ENCODE peak calls at places on chromosome 19, in six cellular contexts. M is activated CD4-positive, alpha-beta T cell treated with anti-CD3 and anti-CD28 coated beads, Interleukin-2, amount 50 U/mL, for 4 hours; P is choroid plexus epithelial cell; E is ecto neural progenitor cell; I is nephron progenitor cell; W is stimulated activated CD4-positive, alpha-beta T cell treated with anti-CD3 and anti-CD28 coated beads, Interleukin-1b, Interleukin-23, amount 100 ng/mL, for 24 hours. F is an unnamed sample.

GRCh38 chr19:41225238-41226052 is 6.4 kb downstream of the AXL start:
- DNase-seq in I (no peak), P (peak; percentile 96), W (peak; percentile 43), M (peak; percentile 43), E (no peak), F (no peak)

GRCh38 chr19:8370176-8371010 is 6.4 kb downstream of the ANGPTL4 start:
- DNase-seq in W (no peak), M (no peak), E (no peak), P (peak; percentile 49), I (no peak), F (no peak)

GRCh38 chr19:956747-957451 is 27.2 kb upstream of the WDR18 start:
- DNase-seq in I (no peak), E (peak; percentile 83), M (no peak), P (peak; percentile 36), W (no peak), F (no peak)

GRCh38 chr19:20287070-20287469 is 120.1 kb downstream of the ZNF486 start:
- DNase-seq in E (no peak), P (no peak), I (no peak), W (no peak), M (no peak), F (no peak)

GRCh38 chr19:5103061-5103701 is 134.3 kb downstream of the KDM4B start:
- DNase-seq in W (no peak), I (no peak), E (no peak), P (no peak), M (no peak), F (no peak)

GRCh38 chr19:40612831-40613668 is 11.9 kb downstream of the LTBP4 start:
- DNase-seq in E (peak; percentile 91), P (peak; percentile 79), W (peak; percentile 81), M (peak; percentile 82), I (peak; percentile 85), F (no peak)

GRCh38 chr19:3129112-3129511 is 6.7 kb upstream of the GNA15 start:
- DNase-seq in E (no peak), I (no peak), M (no peak), P (peak; percentile 86), W (no peak), F (no peak)

GRCh38 chr19:29489182-29489951 is 36.4 kb upstream of the VSTM2B start:
- DNase-seq in W (no peak), I (no peak), E (no peak), P (no peak), M (no peak), F (no peak)

GRCh38 chr19:36916991-36917390 is 859 bp downstream of the ZNF568 start:
- DNase-seq in P (peak; percentile 55), E (no peak), I (no peak), M (no peak), W (no peak), F (no peak)

GRCh38 chr19:39301021-39301420 is 4.8 kb downstream of the IFNL1 start:
- DNase-seq in P (no peak), M (no peak), E (no peak), W (no peak), I (no peak), F (no peak)

GRCh38 chr19:16807416-16808274 is 21.6 kb upstream of the SIN3B start:
- DNase-seq in M (no peak), I (peak; percentile 18), W (no peak), P (peak; percentile 67), E (no peak), F (no peak)

GRCh38 chr19:55600336-55601028 is 394 bp downstream of the ZNF524 start:
- DNase-seq in P (no peak), M (no peak), I (no peak), E (no peak), W (peak; percentile 56), F (no peak)

GRCh38 chr19:46840157-46840942 is 10.3 kb downstream of the AP2S1 start:
- DNase-seq in M (peak; percentile 49), W (no peak), P (peak; percentile 80), I (peak; percentile 61), E (peak; percentile 77), F (no peak)

GRCh38 chr19:58372311-58373133 is 8.3 kb downstream of the ZNF837 start:
- DNase-seq in M (no peak), E (no peak), W (no peak), I (no peak), P (no peak), F (no peak)

GRCh38 chr19:3710265-3710812 is 2.2 kb downstream of the TJP3 start:
- DNase-seq in I (no peak), P (peak; percentile 71), W (no peak), E (no peak), M (no peak), F (no peak)

GRCh38 chr19:35048911-35049411 is 7.4 kb downstream of the HPN start:
- DNase-seq in I (no peak), E (no peak), W (no peak), M (no peak), P (no peak), F (no peak)

GRCh38 chr19:20167020-20167644 is at the start of gene ZNF486:
- DNase-seq in M (peak; percentile 89), W (peak; percentile 84), E (peak; percentile 96), I (peak; percentile 92), P (peak; percentile 98), F (peak; percentile 82)

GRCh38 chr19:46537136-46538097 is 41.8 kb upstream of the PNMA8B start:
- DNase-seq in I (peak; percentile 77), M (peak; percentile 65), P (peak; percentile 65), E (peak; percentile 68), W (peak; percentile 48), F (no peak)

GRCh38 chr19:38729653-38730469 is 14.4 kb downstream of the CAPN12 start:
- DNase-seq in E (peak; percentile 88), W (peak; percentile 74), P (peak; percentile 59), I (peak; percentile 90), M (peak; percentile 75), F (peak; percentile 50)

GRCh38 chr19:16323532-16323931 is 1.1 kb upstream of the KLF2 start:
- DNase-seq in E (no peak), W (no peak), M (no peak), P (no peak), I (no peak), F (no peak)

GRCh38 chr19:22422220-22422619 is at the start of gene ZNF98:
- DNase-seq in M (no peak), P (no peak), W (no peak), E (no peak), I (no peak), F (no peak)

GRCh38 chr19:45056831-45057230 is 18.0 kb downstream of the CLASRP start:
- DNase-seq in M (no peak), E (no peak), P (no peak), I (no peak), W (no peak), F (no peak)

GRCh38 chr19:35351441-35352176 is 3.9 kb downstream of the FFAR1 start:
- DNase-seq in W (no peak), E (peak; percentile 36), M (no peak), I (no peak), P (no peak), F (no peak)

GRCh38 chr19:29774126-29774525 is 37.7 kb upstream of the CCNE1 start:
- DNase-seq in W (no peak), P (no peak), I (no peak), M (no peak), E (no peak), F (no peak)

GRCh38 chr19:10817291-10818038 is 18.5 kb downstream of the TMED1 start:
- DNase-seq in W (no peak), M (no peak), I (no peak), P (peak; percentile 96), E (no peak), F (no peak)

F was measured in iPS DF 19.7.